ENCODE peak calls at places on chromosomes 2 and 18, in six cellular contexts. P is stimulated activated CD4-positive, alpha-beta T cell treated with anti-CD3 and anti-CD28 coated beads, Interleukin-15, amount 100 ng/mL, for 1 hour; H is hypothalamus; V is HL-60; E is endodermal cell; U is PC-9. A is an unnamed sample.

GRCh38 chr2:84649487-84650142 is 133.3 kb downstream of the DNAH6 start:
- DNase-seq in P (no peak), H (no peak), V (no peak), E (no peak), U (no peak), A (no peak)

GRCh38 chr2:75808039-75808438 is 97.3 kb upstream of the GCFC2 start:
- DNase-seq in P (no peak), H (no peak), V (no peak), E (no peak), U (peak; percentile 55), A (no peak)

GRCh38 chr18:23212161-23212560 is 76.9 kb downstream of the CABLES1 start:
- DNase-seq in P (no peak), H (no peak), V (no peak), E (no peak), U (no peak), A (no peak)

GRCh38 chr2:222952204-222952603 is 91.4 kb downstream of the ACSL3 start:
- DNase-seq in P (no peak), H (no peak), V (no peak), E (no peak), U (no peak), A (no peak)

GRCh38 chr18:35089382-35089781 is 48.2 kb downstream of the MAPRE2 start:
- DNase-seq in P (no peak), H (no peak), V (no peak), E (no peak), U (no peak), A (no peak)

GRCh38 chr2:10355471-10356458 is 53.1 kb downstream of the HPCAL1 start:
- DNase-seq in P (no peak), H (no peak), V (no peak), E (no peak), U (peak; percentile 74), A (no peak)

GRCh38 chr2:187576906-187577305 is 22.7 kb upstream of the TFPI start:
- DNase-seq in P (no peak), H (no peak), V (no peak), E (no peak), U (no peak), A (no peak)

GRCh38 chr2:165086337-165086736 is 117.5 kb downstream of the SCN3A start:
- DNase-seq in P (no peak), H (no peak), V (no peak), E (no peak), U (no peak), A (no peak)

GRCh38 chr2:138319616-138320015 is 182.0 kb upstream of the SPOPL start:
- DNase-seq in P (no peak), H (no peak), V (no peak), E (no peak), U (no peak), A (no peak)

GRCh38 chr2:28062867-28063266 is 172.3 kb downstream of the BABAM2 start:
- DNase-seq in P (no peak), H (no peak), V (no peak), E (no peak), U (no peak), A (no peak)

A was measured in smooth muscle cell of the brain vasculature.